ENCODE peak calls at places on chromosomes 7 and 10, in nine cellular contexts. One of them, this sample, is unnamed.
A peak's percentile ranks its signal among the peaks of the same experiment; 100 is the strongest.

GRCh38 chr7:80644054-80644453 is 5.6 kb downstream of the CD36 start:
- DNase-seq in GM13977: no peak
- DNase-seq in EH: no peak
- DNase-seq in activated T-helper 1 cell treated with anti-CD3 and anti-CD28 coated beads, Interleukin-12 subunit alpha, Interleukin-12 subunit beta, Interleukin-2, Interleukin-4 antibody, amounts not matched to agents 30 ng/mL and 10 ng/mL and 1 ng/mL, durations not matched to agents 14 hours and 24 hours and 36 hours: no peak
- DNase-seq in thoracic aorta: no peak
- DNase-seq in activated naive CD4-positive, alpha-beta T cell treated with anti-CD3 and anti-CD28 coated beads, Interleukin-2, amount 10 ng/mL, durations not matched to agents 7 days and 5 days: no peak
- DNase-seq in neural crest cell: no peak
- DNase-seq in AG10803: no peak
- DNase-seq in RCC 7860: no peak
- DNase-seq in this sample: no peak

GRCh38 chr7:70693300-70693689 is 438.6 kb upstream of the GALNT17 start:
- DNase-seq in GM13977: no peak
- DNase-seq in EH: peak; percentile 30
- DNase-seq in activated T-helper 1 cell treated with anti-CD3 and anti-CD28 coated beads, Interleukin-12 subunit alpha, Interleukin-12 subunit beta, Interleukin-2, Interleukin-4 antibody, amounts not matched to agents 30 ng/mL and 10 ng/mL and 1 ng/mL, durations not matched to agents 14 hours and 24 hours and 36 hours: no peak
- DNase-seq in thoracic aorta: no peak
- DNase-seq in activated naive CD4-positive, alpha-beta T cell treated with anti-CD3 and anti-CD28 coated beads, Interleukin-2, amount 10 ng/mL, durations not matched to agents 7 days and 5 days: no peak
- DNase-seq in neural crest cell: no peak
- DNase-seq in AG10803: peak; percentile 66
- DNase-seq in RCC 7860: peak; percentile 26
- DNase-seq in this sample: no peak

GRCh38 chr10:107451047-107451446 is 286.5 kb upstream of the SORCS1 start:
- DNase-seq in GM13977: no peak
- DNase-seq in EH: no peak
- DNase-seq in activated T-helper 1 cell treated with anti-CD3 and anti-CD28 coated beads, Interleukin-12 subunit alpha, Interleukin-12 subunit beta, Interleukin-2, Interleukin-4 antibody, amounts not matched to agents 30 ng/mL and 10 ng/mL and 1 ng/mL, durations not matched to agents 14 hours and 24 hours and 36 hours: no peak
- DNase-seq in thoracic aorta: no peak
- DNase-seq in activated naive CD4-positive, alpha-beta T cell treated with anti-CD3 and anti-CD28 coated beads, Interleukin-2, amount 10 ng/mL, durations not matched to agents 7 days and 5 days: no peak
- DNase-seq in neural crest cell: no peak
- DNase-seq in AG10803: no peak
- DNase-seq in RCC 7860: no peak
- DNase-seq in this sample: no peak

GRCh38 chr10:103480521-103480920 is 1.5 kb upstream of the CALHM3 start:
- DNase-seq in GM13977: no peak
- DNase-seq in EH: peak; percentile 68
- DNase-seq in activated T-helper 1 cell treated with anti-CD3 and anti-CD28 coated beads, Interleukin-12 subunit alpha, Interleukin-12 subunit beta, Interleukin-2, Interleukin-4 antibody, amounts not matched to agents 30 ng/mL and 10 ng/mL and 1 ng/mL, durations not matched to agents 14 hours and 24 hours and 36 hours: no peak
- DNase-seq in thoracic aorta: no peak
- DNase-seq in activated naive CD4-positive, alpha-beta T cell treated with anti-CD3 and anti-CD28 coated beads, Interleukin-2, amount 10 ng/mL, durations not matched to agents 7 days and 5 days: no peak
- DNase-seq in neural crest cell: no peak
- DNase-seq in AG10803: peak; percentile 36
- DNase-seq in RCC 7860: no peak
- DNase-seq in this sample: no peak

GRCh38 chr7:2517678-2518077 is 1.9 kb upstream of the LFNG start:
- DNase-seq in GM13977: no peak
- DNase-seq in EH: peak; percentile 32
- DNase-seq in activated T-helper 1 cell treated with anti-CD3 and anti-CD28 coated beads, Interleukin-12 subunit alpha, Interleukin-12 subunit beta, Interleukin-2, Interleukin-4 antibody, amounts not matched to agents 30 ng/mL and 10 ng/mL and 1 ng/mL, durations not matched to agents 14 hours and 24 hours and 36 hours: no peak
- DNase-seq in thoracic aorta: no peak
- DNase-seq in activated naive CD4-positive, alpha-beta T cell treated with anti-CD3 and anti-CD28 coated beads, Interleukin-2, amount 10 ng/mL, durations not matched to agents 7 days and 5 days: no peak
- DNase-seq in neural crest cell: no peak
- DNase-seq in AG10803: no peak
- DNase-seq in RCC 7860: peak; percentile 55
- DNase-seq in this sample: no peak

GRCh38 chr10:61836233-61836887 is 65.1 kb upstream of the ARID5B start:
- DNase-seq in GM13977: no peak
- DNase-seq in EH: peak; percentile 71
- DNase-seq in activated T-helper 1 cell treated with anti-CD3 and anti-CD28 coated beads, Interleukin-12 subunit alpha, Interleukin-12 subunit beta, Interleukin-2, Interleukin-4 antibody, amounts not matched to agents 30 ng/mL and 10 ng/mL and 1 ng/mL, durations not matched to agents 14 hours and 24 hours and 36 hours: no peak
- DNase-seq in thoracic aorta: no peak
- DNase-seq in activated naive CD4-positive, alpha-beta T cell treated with anti-CD3 and anti-CD28 coated beads, Interleukin-2, amount 10 ng/mL, durations not matched to agents 7 days and 5 days: no peak
- DNase-seq in neural crest cell: no peak
- DNase-seq in AG10803: peak; percentile 66
- DNase-seq in RCC 7860: no peak
- DNase-seq in this sample: no peak

GRCh38 chr7:88835147-88835728 is 39.7 kb upstream of the TEX47 start:
- DNase-seq in GM13977: peak; percentile 20
- DNase-seq in EH: peak; percentile 4
- DNase-seq in activated T-helper 1 cell treated with anti-CD3 and anti-CD28 coated beads, Interleukin-12 subunit alpha, Interleukin-12 subunit beta, Interleukin-2, Interleukin-4 antibody, amounts not matched to agents 30 ng/mL and 10 ng/mL and 1 ng/mL, durations not matched to agents 14 hours and 24 hours and 36 hours: no peak
- DNase-seq in thoracic aorta: no peak
- DNase-seq in activated naive CD4-positive, alpha-beta T cell treated with anti-CD3 and anti-CD28 coated beads, Interleukin-2, amount 10 ng/mL, durations not matched to agents 7 days and 5 days: no peak
- DNase-seq in neural crest cell: peak; percentile 15
- DNase-seq in AG10803: peak; percentile 4
- DNase-seq in RCC 7860: peak; percentile 33
- DNase-seq in this sample: peak; percentile 33

GRCh38 chr10:8138471-8138870 is 84.0 kb downstream of the GATA3 start:
- DNase-seq in GM13977: no peak
- DNase-seq in EH: peak; percentile 15
- DNase-seq in activated T-helper 1 cell treated with anti-CD3 and anti-CD28 coated beads, Interleukin-12 subunit alpha, Interleukin-12 subunit beta, Interleukin-2, Interleukin-4 antibody, amounts not matched to agents 30 ng/mL and 10 ng/mL and 1 ng/mL, durations not matched to agents 14 hours and 24 hours and 36 hours: no peak
- DNase-seq in thoracic aorta: no peak
- DNase-seq in activated naive CD4-positive, alpha-beta T cell treated with anti-CD3 and anti-CD28 coated beads, Interleukin-2, amount 10 ng/mL, durations not matched to agents 7 days and 5 days: no peak
- DNase-seq in neural crest cell: no peak
- DNase-seq in AG10803: no peak
- DNase-seq in RCC 7860: peak; percentile 68
- DNase-seq in this sample: no peak

GRCh38 chr7:93941956-93942355 is 20.4 kb downstream of the GNG11 start:
- DNase-seq in GM13977: no peak
- DNase-seq in EH: peak; percentile 76
- DNase-seq in activated T-helper 1 cell treated with anti-CD3 and anti-CD28 coated beads, Interleukin-12 subunit alpha, Interleukin-12 subunit beta, Interleukin-2, Interleukin-4 antibody, amounts not matched to agents 30 ng/mL and 10 ng/mL and 1 ng/mL, durations not matched to agents 14 hours and 24 hours and 36 hours: no peak
- DNase-seq in thoracic aorta: no peak
- DNase-seq in activated naive CD4-positive, alpha-beta T cell treated with anti-CD3 and anti-CD28 coated beads, Interleukin-2, amount 10 ng/mL, durations not matched to agents 7 days and 5 days: no peak
- DNase-seq in neural crest cell: no peak
- DNase-seq in AG10803: peak; percentile 80
- DNase-seq in RCC 7860: no peak
- DNase-seq in this sample: no peak